ENCODE peak calls at places on chromosomes 3 and 15, in eight cellular contexts. O, A, J, I, Y, P, K and X are unnamed samples.

GRCh38 chr3:135736740-135737139 is 228.8 kb upstream of the PPP2R3A start:
- DNase-seq in O (no peak), A (no peak), J (no peak), I (no peak), Y (no peak), P (no peak), K (no peak), X (no peak)

GRCh38 chr3:194312743-194313281 is 38.3 kb downstream of the CPN2 start:
- DNase-seq in O (no peak), A (no peak), J (no peak), I (peak), Y (peak), P (peak), K (no peak), X (no peak)

GRCh38 chr15:38389924-38390542 is 63.9 kb upstream of the FAM98B start:
- DNase-seq in O (no peak), A (no peak), J (peak), I (peak), Y (peak), P (peak), K (peak), X (peak)

GRCh38 chr15:60760646-60761504 is 281.9 kb upstream of the ICE2 start:
- DNase-seq in O (no peak), A (no peak), J (no peak), I (peak), Y (no peak), P (no peak), K (no peak), X (no peak)

GRCh38 chr3:109098245-109098644 is 19.7 kb downstream of the MORC1 start:
- DNase-seq in O (no peak), A (no peak), J (no peak), I (no peak), Y (no peak), P (no peak), K (no peak), X (no peak)

GRCh38 chr3:150308481-150308918 is 99.6 kb upstream of the TSC22D2 start:
- DNase-seq in O (no peak), A (no peak), J (no peak), I (no peak), Y (no peak), P (no peak), K (no peak), X (no peak)

GRCh38 chr15:78157203-78157602 is 8.0 kb downstream of the IDH3A start:
- DNase-seq in O (no peak), A (no peak), J (no peak), I (no peak), Y (no peak), P (no peak), K (no peak), X (no peak)

GRCh38 chr15:29449136-29449535 is 179.5 kb upstream of the NSMCE3 start:
- DNase-seq in O (no peak), A (no peak), J (no peak), I (no peak), Y (no peak), P (no peak), K (no peak), X (no peak)

GRCh38 chr3:196519738-196520122 is 4.6 kb upstream of the SMCO1 start:
- DNase-seq in O (no peak), A (no peak), J (no peak), I (no peak), Y (no peak), P (no peak), K (no peak), X (no peak)

GRCh38 chr15:68424754-68425390 is 7.1 kb downstream of the ITGA11 start:
- DNase-seq in O (no peak), A (no peak), J (no peak), I (no peak), Y (no peak), P (no peak), K (no peak), X (no peak)

DNA sequence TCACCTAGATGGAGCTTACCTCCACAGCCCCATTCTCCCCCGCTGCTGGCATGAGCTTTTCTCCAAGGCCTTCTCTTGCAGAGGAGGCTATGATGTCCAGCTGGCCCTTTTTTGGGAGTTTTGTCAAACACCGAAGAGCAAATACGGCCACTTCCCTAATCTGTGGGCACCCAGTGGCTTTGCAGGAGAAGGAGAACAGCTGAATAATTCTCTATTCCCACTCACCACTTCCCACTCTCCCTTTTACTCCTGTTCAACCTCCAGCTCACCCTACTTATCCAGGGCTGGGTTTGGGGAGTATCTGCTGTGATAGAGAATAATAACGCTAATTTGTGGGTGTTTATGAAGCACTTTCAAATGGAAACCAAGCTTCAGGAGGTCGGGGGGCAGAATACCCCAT is 93.0 kb downstream of the AAGAB start:
- DNase-seq in O (no peak), A (no peak), J (no peak), I (no peak), Y (no peak), P (no peak), K (no peak), X (no peak)
- H3K27ac ChIP-seq in O (no peak), A (peak), J (no peak), I (no peak), Y (no peak), P (no peak), K (no peak), X (peak)

GRCh38 chr15:37078566-37078965 is 21.8 kb downstream of the MEIS2 start:
- DNase-seq in O (no peak), A (no peak), J (no peak), I (no peak), Y (no peak), P (no peak), K (no peak), X (no peak)

GRCh38 chr15:37078000-37078399 is 22.3 kb downstream of the MEIS2 start:
- DNase-seq in O (no peak), A (no peak), J (no peak), I (no peak), Y (no peak), P (no peak), K (no peak), X (no peak)

GRCh38 chr15:37076543-37076942 is 23.8 kb downstream of the MEIS2 start:
- DNase-seq in O (no peak), A (no peak), J (no peak), I (peak), Y (no peak), P (no peak), K (no peak), X (no peak)

GRCh38 chr15:37081985-37082384 is 18.4 kb downstream of the MEIS2 start:
- DNase-seq in O (no peak), A (no peak), J (no peak), I (no peak), Y (no peak), P (no peak), K (no peak), X (no peak)

GRCh38 chr15:37079726-37080125 is 20.6 kb downstream of the MEIS2 start:
- DNase-seq in O (no peak), A (no peak), J (no peak), I (peak), Y (no peak), P (no peak), K (no peak), X (peak)
- H3K27ac ChIP-seq in O (peak), A (no peak), J (no peak), I (no peak), Y (no peak), P (no peak), K (no peak), X (peak)

DNA sequence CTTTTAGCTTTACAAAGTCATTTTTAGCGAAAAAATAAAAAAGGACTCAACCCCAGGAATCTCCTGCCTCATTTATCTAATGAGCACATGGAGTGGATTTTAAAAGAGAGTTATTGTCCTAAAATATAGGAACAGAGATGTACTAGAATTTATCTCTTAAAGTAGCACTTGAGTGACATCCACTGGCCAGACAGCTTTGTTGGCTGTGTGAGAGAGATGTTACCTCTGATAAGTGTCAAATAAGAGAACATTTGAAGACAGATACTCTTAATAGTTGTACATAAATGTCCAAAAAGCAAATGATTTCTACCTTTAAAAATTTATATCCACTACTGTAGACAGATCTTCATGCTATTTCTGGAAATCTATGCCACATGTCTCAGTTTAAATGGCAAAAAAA is 12.3 kb upstream of the MFSD1 start:
- DNase-seq in O (no peak), A (no peak), J (no peak), I (peak), Y (no peak), P (no peak), K (no peak), X (no peak)
- H3K27ac ChIP-seq in O (no peak), A (no peak), J (no peak), I (no peak), Y (no peak), P (no peak), K (no peak), X (no peak)

GRCh38 chr15:81282911-81283310 is 41.0 kb downstream of the STARD5 start:
- DNase-seq in O (no peak), A (no peak), J (no peak), I (no peak), Y (no peak), P (no peak), K (no peak), X (no peak)

GRCh38 chr15:81288040-81288439 is 35.9 kb downstream of the STARD5 start:
- DNase-seq in O (no peak), A (no peak), J (no peak), I (no peak), Y (no peak), P (no peak), K (no peak), X (no peak)

GRCh38 chr15:81288616-81289015 is 35.3 kb downstream of the STARD5 start:
- DNase-seq in O (no peak), A (no peak), J (no peak), I (no peak), Y (no peak), P (no peak), K (no peak), X (no peak)

GRCh38 chr15:81284256-81285031 is 39.5 kb downstream of the STARD5 start:
- DNase-seq in O (no peak), A (no peak), J (no peak), I (no peak), Y (no peak), P (no peak), K (no peak), X (no peak)

GRCh38 chr15:81285461-81285860 is 38.5 kb downstream of the STARD5 start:
- DNase-seq in O (no peak), A (no peak), J (no peak), I (no peak), Y (no peak), P (no peak), K (no peak), X (no peak)
- H3K27ac ChIP-seq in O (no peak), A (no peak), J (peak), I (no peak), Y (no peak), P (no peak), K (no peak), X (no peak)

GRCh38 chr3:16352428-16352827 is 87.4 kb downstream of the OXNAD1 start:
- DNase-seq in O (no peak), A (no peak), J (no peak), I (no peak), Y (no peak), P (no peak), K (no peak), X (no peak)
- H3K27ac ChIP-seq in O (no peak), A (no peak), J (no peak), I (no peak), Y (no peak), P (no peak), K (no peak), X (no peak)

DNA sequence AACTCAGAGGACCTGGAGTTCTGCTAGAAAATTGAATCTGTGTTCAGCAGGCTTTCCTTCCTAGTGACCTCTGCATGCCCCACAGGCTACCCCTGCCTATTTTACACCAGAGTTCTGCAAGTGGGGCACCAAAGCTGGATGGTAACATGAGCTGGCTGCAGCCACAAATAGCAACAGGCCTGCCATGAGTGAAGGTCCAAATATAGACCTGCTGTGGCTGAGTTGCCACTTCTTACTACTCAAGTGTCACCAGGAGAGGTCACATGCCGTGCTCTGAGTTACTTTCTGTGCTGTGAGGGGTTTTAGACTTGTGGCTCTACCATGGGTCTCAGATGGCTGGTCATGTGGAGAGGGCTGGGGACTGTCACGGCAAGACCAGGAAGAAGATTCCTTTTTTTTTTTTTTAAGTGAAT is at the start of gene FSD2:
- DNase-seq in O (no peak), A (no peak), J (no peak), I (no peak), Y (no peak), P (peak), K (peak), X (no peak)
- H3K27ac ChIP-seq in O (no peak), A (no peak), J (no peak), I (no peak), Y (no peak), P (peak), K (no peak), X (no peak)